ENCODE peak calls at places on chromosomes 3 and 15, in five cellular contexts. M is neuronal stem cell, G is mesendoderm, Z is mesenchymal stem cell, Y is IMR-90. T is an unnamed sample.

GRCh38 chr3:87478716-87479115 is 202.3 kb upstream of the POU1F1 start:
- DNase-seq in Z (no peak), Y (no peak), G (no peak), M (no peak), T (no peak)

GRCh38 chr3:26920579-26920978 is 298.0 kb downstream of the LRRC3B start:
- DNase-seq in M (peak), Z (peak), Y (no peak), G (peak), T (peak)

GRCh38 chr3:58331593-58332152 is 1.0 kb upstream of the PXK start:
- DNase-seq in M (no peak), Z (no peak), G (no peak), Y (no peak), T (no peak)

GRCh38 chr3:46565607-46566039 is 479 bp downstream of the LRRC2 start:
- DNase-seq in Z (peak), Y (peak), M (no peak), G (peak), T (peak)

GRCh38 chr3:122100591-122101491 is 45.7 kb downstream of the CD86 start:
- DNase-seq in Z (no peak), Y (no peak), G (peak), M (no peak), T (no peak)

GRCh38 chr15:90086868-90087268 is 15.4 kb downstream of the IDH2 start:
- DNase-seq in Y (peak), G (peak), M (no peak), Z (peak), T (peak)

GRCh38 chr15:91224750-91225380 is 124.8 kb downstream of the SV2B start:
- DNase-seq in Y (peak), Z (no peak), M (peak), G (peak), T (peak)

GRCh38 chr3:185152433-185153169 is at the start of gene C3orf70:
- DNase-seq in M (peak), Y (peak), Z (peak), G (peak), T (peak)

GRCh38 chr15:50358805-50359204 is 3.8 kb upstream of the GABPB1 start:
- DNase-seq in G (peak), Y (peak), Z (peak), M (no peak), T (peak)

GRCh38 chr3:73729969-73730440 is 105.3 kb upstream of the PDZRN3 start:
- DNase-seq in M (no peak), Y (peak), G (peak), Z (peak), T (no peak)

DNA sequence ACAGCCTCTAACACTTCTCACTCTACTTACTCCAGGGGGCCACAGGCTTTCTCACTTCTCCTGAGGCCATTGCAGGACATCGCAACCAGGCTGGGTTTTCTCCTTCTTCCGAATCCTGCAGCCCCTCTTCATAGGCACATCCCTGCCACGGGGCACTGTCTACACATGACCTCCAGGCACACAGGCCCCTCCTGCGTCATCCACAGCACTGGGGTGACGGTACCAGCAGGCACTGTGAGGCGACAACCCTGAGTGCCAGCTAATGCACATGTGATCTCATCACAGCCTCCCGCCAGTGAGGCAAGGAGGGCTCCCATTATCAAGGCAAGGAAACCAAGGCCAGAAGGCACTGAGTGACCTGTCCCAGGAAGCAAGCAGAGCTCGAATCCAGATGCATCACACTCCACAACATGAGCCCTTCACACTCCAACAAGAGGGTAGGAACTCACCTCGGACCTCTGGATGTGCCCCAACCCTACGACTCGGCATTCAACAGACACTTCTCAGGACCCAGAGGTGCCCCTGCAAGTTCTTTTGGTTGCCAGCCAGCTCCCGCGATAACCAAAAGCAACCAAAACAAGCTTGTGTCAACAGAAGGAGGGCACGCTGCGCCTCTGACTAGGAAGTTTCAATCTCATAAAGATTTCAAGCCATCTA is 16.7 kb downstream of the FAM174B start:
- DNase-seq in Z (no peak), Y (no peak), M (no peak), G (peak), T (peak)
- H3K18ac ChIP-seq in Z (peak), Y (no peak), M (peak), G (peak), T (peak)

GRCh38 chr3:153103406-153103945 is 58.5 kb upstream of the RAP2B start:
- DNase-seq in Y (no peak), G (no peak), Z (no peak), M (no peak), T (no peak)
- H3K27ac ChIP-seq in Y (no peak), G (no peak), Z (peak), M (no peak), T (no peak)

GRCh38 chr3:120173056-120173675 is 78.9 kb upstream of the GSK3B start:
- DNase-seq in G (no peak), Y (peak), Z (no peak), M (no peak), T (no peak)

GRCh38 chr3:120177151-120177550 is 82.9 kb upstream of the GSK3B start:
- DNase-seq in Z (peak), Y (peak), G (peak), M (no peak), T (peak)

GRCh38 chr3:120177907-120178306 is 83.7 kb upstream of the GSK3B start:
- DNase-seq in G (peak), Z (peak), Y (no peak), M (no peak), T (peak)

GRCh38 chr3:120172070-120172469 is 77.8 kb upstream of the GSK3B start:
- DNase-seq in Y (peak), Z (no peak), M (no peak), G (no peak), T (no peak)

GRCh38 chr3:120174811-120175210 is 80.6 kb upstream of the GSK3B start:
- DNase-seq in Z (no peak), Y (no peak), M (no peak), G (no peak), T (no peak)
- H3K18ac ChIP-seq in Z (peak), Y (peak), M (no peak), G (no peak), T (no peak)

GRCh38 chr15:44300567-44300966 is 12.0 kb downstream of the GOLM2 start:
- DNase-seq in Z (no peak), Y (no peak), M (no peak), G (no peak), T (no peak)

GRCh38 chr15:44298878-44299277 is 10.4 kb downstream of the GOLM2 start:
- DNase-seq in G (peak), Z (peak), M (no peak), Y (no peak), T (peak)

GRCh38 chr15:44299997-44300396 is 11.5 kb downstream of the GOLM2 start:
- DNase-seq in M (no peak), G (no peak), Y (no peak), Z (no peak), T (no peak)

GRCh38 chr15:44296625-44297524 is 8.4 kb downstream of the GOLM2 start:
- DNase-seq in G (peak), M (no peak), Y (peak), Z (peak), T (no peak)

GRCh38 chr15:44295909-44296420 is 7.4 kb downstream of the GOLM2 start:
- DNase-seq in Y (peak), M (no peak), G (no peak), Z (no peak), T (no peak)
- H3K27ac ChIP-seq in Y (no peak), M (no peak), G (no peak), Z (no peak), T (no peak)

DNA sequence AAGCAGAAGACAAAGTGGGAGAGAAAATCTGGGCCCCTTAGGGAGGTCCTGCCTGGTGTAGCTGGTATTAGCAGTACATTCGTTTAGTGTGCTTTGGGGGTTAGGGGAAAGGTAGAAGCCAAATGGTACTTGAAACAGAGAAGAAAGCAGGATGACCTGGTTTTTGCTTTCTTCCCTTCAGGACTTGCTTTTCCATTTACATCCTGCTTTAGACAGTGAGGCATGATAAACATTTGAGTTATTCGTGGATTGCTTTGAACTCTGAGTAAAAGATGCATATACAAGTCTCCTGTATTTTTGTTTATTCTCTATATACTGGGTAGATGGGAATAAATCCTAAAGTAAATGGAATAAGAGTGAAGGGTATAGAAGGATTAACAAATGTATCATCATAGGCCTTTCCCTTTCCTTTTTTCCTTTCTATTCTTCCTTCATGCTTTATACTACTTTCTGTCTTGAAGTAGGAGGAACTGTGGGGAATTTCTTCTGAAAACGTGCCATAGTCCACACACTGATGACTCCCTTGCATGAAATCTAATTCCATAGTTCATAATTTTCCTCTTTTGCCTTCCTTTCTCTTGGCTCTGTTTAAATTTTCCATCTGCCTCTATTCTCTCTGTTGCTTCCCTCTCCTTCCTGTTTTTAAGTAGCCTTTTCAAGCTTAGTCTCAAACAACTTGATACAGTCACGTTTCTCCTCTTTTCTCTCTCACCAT is 139.5 kb upstream of the RBMS3 start:
- DNase-seq in Z (peak), Y (peak), M (no peak), G (peak), T (no peak)
- H3K18ac ChIP-seq in Z (peak), Y (peak), M (no peak), G (peak), T (no peak)

GRCh38 chr15:59654043-59654442 is 3.3 kb downstream of the GTF2A2 start:
- DNase-seq in G (no peak), Z (no peak), M (no peak), Y (no peak), T (no peak)
- H3K27ac ChIP-seq in G (no peak), Z (no peak), M (no peak), Y (no peak), T (no peak)